ENCODE peak calls at places on chromosomes 3 and 15, in ten cellular contexts. G, E, M, S, Y, B, U, F, R and T are unnamed samples.

GRCh38 chr3:194638991-194639605 is 5.9 kb upstream of the TMEM44 start:
- DNase-seq in S (no peak), G (no peak), Y (no peak), U (no peak), F (no peak), M (no peak), E (no peak), R (no peak), B (no peak), T (no peak)

GRCh38 chr3:16809482-16809881 is 75.3 kb upstream of the PLCL2 start:
- DNase-seq in S (no peak), M (no peak), E (no peak), R (no peak), Y (no peak), U (no peak), G (no peak), B (no peak), F (no peak), T (no peak)

GRCh38 chr15:73906346-73907017 is 19.8 kb upstream of the LOXL1 start:
- DNase-seq in B (no peak), Y (no peak), M (no peak), G (no peak), U (no peak), F (no peak), R (no peak), S (peak), E (no peak), T (no peak)

GRCh38 chr3:61927332-61927731 is 366.0 kb downstream of the PTPRG start:
- DNase-seq in Y (peak), S (peak), B (peak), U (no peak), F (peak), M (peak), R (no peak), E (peak), G (no peak), T (no peak)

GRCh38 chr3:39050020-39050419 is 1.7 kb downstream of the SCN11A start:
- DNase-seq in Y (no peak), E (no peak), B (no peak), F (no peak), R (no peak), U (no peak), S (no peak), G (no peak), M (no peak), T (no peak)

GRCh38 chr15:72318408-72318942 is 1.5 kb downstream of the CELF6 start:
- DNase-seq in M (no peak), E (no peak), Y (no peak), U (peak), S (no peak), F (no peak), G (no peak), B (no peak), R (no peak), T (no peak)

GRCh38 chr15:80194186-80194585 is 41.4 kb downstream of the FAH start:
- DNase-seq in E (no peak), G (no peak), B (no peak), U (no peak), M (no peak), F (no peak), R (no peak), Y (no peak), S (no peak), T (no peak)

GRCh38 chr15:59227021-59227420 is 20.4 kb downstream of the LDHAL6B start:
- DNase-seq in F (no peak), G (no peak), B (no peak), M (no peak), R (no peak), Y (no peak), S (no peak), E (no peak), U (no peak), T (no peak)

GRCh38 chr3:37494206-37494605 is 319.8 kb upstream of the LRRFIP2 start:
- DNase-seq in E (no peak), Y (no peak), R (no peak), S (no peak), F (no peak), M (no peak), B (no peak), G (no peak), U (no peak), T (no peak)

GRCh38 chr3:18098960-18099587 is 326.1 kb downstream of the SATB1 start:
- DNase-seq in U (peak), E (no peak), F (no peak), B (no peak), M (no peak), S (peak), G (no peak), Y (no peak), R (no peak), T (no peak)

GRCh38 chr3:4633078-4634004 is 140.2 kb downstream of the ITPR1 start:
- DNase-seq in M (no peak), Y (no peak), R (no peak), S (peak), U (peak), G (no peak), F (peak), B (no peak), E (no peak), T (no peak)

GRCh38 chr3:26920579-26920978 is 298.0 kb downstream of the LRRC3B start:
- DNase-seq in G (no peak), E (no peak), M (no peak), Y (no peak), S (no peak), B (no peak), R (no peak), U (no peak), F (no peak), T (no peak)

GRCh38 chr3:24305795-24306467 is 188.7 kb downstream of the THRB start:
- DNase-seq in Y (no peak), S (no peak), E (no peak), U (no peak), M (no peak), G (no peak), B (no peak), F (no peak), R (no peak), T (no peak)

GRCh38 chr3:66450389-66451022 is 50.3 kb downstream of the LRIG1 start:
- DNase-seq in S (peak), R (peak), F (peak), G (peak), E (peak), B (peak), Y (peak), M (peak), U (no peak), T (no peak)

GRCh38 chr3:177589921-177590336 is 392.6 kb upstream of the TBL1XR1 start:
- DNase-seq in B (peak), M (no peak), R (no peak), S (peak), E (no peak), Y (no peak), G (no peak), F (peak), U (peak), T (no peak)

GRCh38 chr3:189393598-189393997 is 221.8 kb downstream of the TPRG1 start:
- DNase-seq in M (peak), E (no peak), G (no peak), S (no peak), Y (peak), R (no peak), B (no peak), U (peak), F (no peak), T (no peak)

GRCh38 chr3:120162400-120162799 is 68.2 kb upstream of the GSK3B start:
- DNase-seq in R (no peak), Y (no peak), U (no peak), S (peak), B (no peak), F (no peak), M (no peak), G (no peak), E (no peak), T (no peak)

GRCh38 chr3:197216169-197216860 is 82.1 kb downstream of the DLG1 start:
- DNase-seq in G (no peak), E (no peak), B (no peak), R (no peak), M (no peak), Y (no peak), F (peak), U (peak), S (peak), T (no peak)

GRCh38 chr3:94167796-94168195 is 104.9 kb downstream of the NSUN3 start:
- DNase-seq in R (no peak), M (no peak), G (no peak), B (no peak), Y (no peak), E (no peak), S (no peak), U (no peak), F (no peak), T (no peak)

GRCh38 chr3:112555535-112556170 is 6.1 kb downstream of the ATG3 start:
- DNase-seq in B (no peak), S (peak), R (no peak), E (no peak), F (peak), U (no peak), Y (no peak), G (no peak), M (no peak), T (no peak)

GRCh38 chr3:113495035-113495434 is 19.9 kb downstream of the SPICE1 start:
- DNase-seq in B (peak), R (no peak), S (peak), U (peak), M (no peak), Y (peak), G (no peak), E (no peak), F (peak), T (peak)

GRCh38 chr3:13557417-13557816 is 8.5 kb downstream of the FBLN2 start:
- DNase-seq in U (no peak), M (no peak), F (no peak), S (no peak), G (no peak), E (no peak), B (no peak), R (no peak), Y (no peak), T (no peak)

GRCh38 chr3:123536153-123536895 is 48.5 kb downstream of the HACD2 start:
- DNase-seq in Y (no peak), R (no peak), G (no peak), F (no peak), E (no peak), M (no peak), B (no peak), S (no peak), U (no peak), T (no peak)

GRCh38 chr3:147408180-147409105 is 722 bp upstream of the ZIC1 start:
- DNase-seq in S (no peak), M (no peak), F (no peak), E (no peak), B (no peak), G (no peak), U (no peak), Y (no peak), R (no peak), T (no peak)

DNA sequence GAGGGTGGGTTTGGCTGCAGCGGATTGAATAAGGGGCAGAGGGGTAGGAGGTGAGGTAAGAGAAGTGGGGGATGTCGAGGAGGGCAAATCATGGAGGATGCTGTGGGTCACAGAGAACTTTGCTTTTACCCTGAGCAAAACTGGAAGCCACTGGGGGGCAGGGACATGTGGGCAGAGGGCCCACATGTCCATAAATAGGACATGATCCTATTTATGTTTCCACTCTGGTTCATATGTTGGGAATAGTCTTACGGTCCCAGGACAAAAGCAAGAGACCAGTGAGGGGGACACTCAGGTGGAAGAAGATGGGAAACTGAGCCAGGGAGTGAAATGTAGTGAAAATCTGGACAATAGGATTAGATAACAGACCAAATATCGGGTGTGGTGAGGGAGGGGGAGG is 85.5 kb upstream of the MRPS22 start:
- DNase-seq in G (no peak), M (no peak), B (no peak), U (no peak), Y (no peak), F (no peak), E (no peak), S (no peak), R (no peak), T (no peak)
- H3K4me3 ChIP-seq in G (no peak), M (no peak), B (no peak), U (no peak), Y (no peak), F (no peak), E (no peak), S (no peak), R (no peak), T (no peak)

GRCh38 chr3:149375164-149375823 is 2.2 kb downstream of the TM4SF1 start:
- DNase-seq in B (no peak), U (peak), G (no peak), M (no peak), R (no peak), E (no peak), F (peak), Y (no peak), S (peak), T (no peak)
- TF ChIP-seq POLR2A in B (peak), U (no peak), G (no peak), M (no peak), R (no peak), E (no peak), F (peak), Y (no peak), S (peak), T (no peak)

DNA sequence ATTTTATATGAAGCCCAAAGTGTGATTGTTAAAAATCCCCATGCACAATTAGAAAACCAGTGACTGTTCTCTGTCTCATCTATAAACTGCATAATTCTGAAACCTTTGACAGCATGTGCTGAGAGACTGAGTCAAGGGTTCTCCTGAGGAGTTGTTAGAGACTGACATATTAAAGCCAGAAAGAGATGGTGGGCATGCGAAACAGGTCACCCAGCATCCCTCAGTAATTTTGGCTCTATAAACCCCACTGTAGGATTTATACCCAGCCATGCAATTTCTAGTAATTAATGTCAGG is 3.6 kb downstream of the VGLL3 start:
- DNase-seq in E (no peak), R (no peak), M (no peak), Y (no peak), G (no peak), S (no peak), B (no peak), F (no peak), U (no peak), T (no peak)
- H3K4me3 ChIP-seq in E (no peak), R (no peak), M (no peak), Y (no peak), G (no peak), S (peak), B (no peak), F (no peak), U (no peak), T (no peak)

DNA sequence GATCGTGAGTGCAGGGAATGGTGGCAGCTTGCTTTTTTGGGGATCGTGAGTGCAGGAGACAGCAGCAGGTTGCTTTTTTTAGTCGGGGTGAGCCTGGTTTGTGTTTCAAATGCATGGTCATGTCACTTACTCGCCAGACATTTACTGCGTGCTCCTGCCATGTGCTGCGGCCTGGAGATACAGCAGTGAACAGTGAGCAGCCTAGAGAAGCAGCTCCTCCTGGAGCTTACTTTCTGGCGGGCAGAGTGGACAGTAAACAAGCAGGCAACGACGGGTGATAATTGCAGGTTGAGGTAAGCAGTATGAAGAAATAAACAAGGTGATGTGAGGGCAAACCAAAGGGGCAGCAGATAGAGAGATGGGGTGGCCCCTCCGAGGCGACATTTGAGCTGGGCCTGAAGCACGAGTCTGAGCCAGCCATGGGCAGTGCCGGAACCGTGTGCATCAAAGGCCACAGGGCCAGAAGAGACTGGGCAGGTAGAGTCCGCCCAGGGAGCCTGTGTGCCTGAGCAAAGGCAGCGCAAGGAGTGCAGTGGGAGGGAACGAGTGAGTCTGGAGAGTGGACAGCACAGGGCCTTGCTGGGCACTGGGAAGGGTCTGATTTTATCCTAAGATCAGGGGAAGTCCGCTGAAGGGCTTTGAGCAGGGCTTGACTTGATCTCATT is 57.3 kb upstream of the RASA2 start:
- DNase-seq in M (no peak), Y (no peak), U (no peak), F (no peak), B (no peak), S (no peak), R (no peak), G (no peak), E (peak), T (no peak)
- TF ChIP-seq POLR2A in M (no peak), Y (no peak), U (no peak), F (no peak), B (no peak), S (no peak), R (no peak), G (no peak), E (no peak), T (no peak)